ENCODE peak calls at places on chromosome X, in six cellular contexts. T, F, Y, D, K and E are unnamed samples.

GRCh38 chrX:107565005-107565404 is 63.3 kb upstream of the PRPS1 start:
- DNase-seq in T (no peak), K (no peak), F (no peak), Y (peak), D (no peak), E (no peak)

GRCh38 chrX:119757979-119758681 is at the start of gene SOWAHD:
- DNase-seq in Y (no peak), T (peak), F (no peak), D (peak), K (peak), E (peak)

GRCh38 chrX:18075603-18076002 is 145.1 kb downstream of the BEND2 start:
- DNase-seq in D (no peak), F (no peak), T (no peak), Y (no peak), K (no peak), E (no peak)

GRCh38 chrX:107669276-107669675 is 41.0 kb downstream of the PRPS1 start:
- DNase-seq in D (no peak), K (no peak), T (no peak), F (no peak), Y (no peak), E (no peak)

GRCh38 chrX:47232803-47233332 is at the start of gene USP11:
- DNase-seq in Y (peak), F (peak), D (peak), T (no peak), K (peak), E (peak)

GRCh38 chrX:8433296-8434094 is 31.1 kb upstream of the VCX3B start:
- DNase-seq in Y (peak), T (no peak), K (no peak), D (no peak), F (no peak), E (no peak)

GRCh38 chrX:3206314-3206713 is 140.1 kb downstream of the MXRA5 start:
- DNase-seq in T (no peak), D (no peak), K (no peak), Y (no peak), F (no peak), E (no peak)

GRCh38 chrX:13614154-13614553 is 38.8 kb upstream of the TCEANC start:
- DNase-seq in D (no peak), Y (no peak), F (no peak), K (no peak), T (no peak), E (no peak)

GRCh38 chrX:20547649-20548051 is 280.9 kb upstream of the RPS6KA3 start:
- DNase-seq in D (no peak), Y (peak), K (peak), T (peak), F (peak), E (peak)

GRCh38 chrX:72258174-72258573 is 18.9 kb downstream of the RPS4X start:
- DNase-seq in T (no peak), D (no peak), F (peak), K (no peak), Y (peak), E (peak)

GRCh38 chrX:124634363-124634762 is 288.0 kb downstream of the SH2D1A start:
- DNase-seq in T (no peak), F (no peak), D (no peak), K (no peak), Y (no peak), E (no peak)

GRCh38 chrX:72735561-72735960 is 21.5 kb upstream of the PHKA1 start:
- DNase-seq in K (no peak), Y (peak), T (no peak), D (no peak), F (no peak), E (no peak)

GRCh38 chrX:46485897-46486296 is 59.3 kb downstream of the ZNF674 start:
- DNase-seq in K (no peak), T (no peak), D (no peak), F (no peak), Y (no peak), E (no peak)

GRCh38 chrX:10564484-10564883 is 55.9 kb downstream of the MID1 start:
- DNase-seq in T (no peak), K (no peak), Y (no peak), D (no peak), F (no peak), E (no peak)

GRCh38 chrX:77014655-77015377 is 432.4 kb upstream of the FGF16 start:
- DNase-seq in F (no peak), D (no peak), K (no peak), Y (peak), T (no peak), E (no peak)

GRCh38 chrX:18938710-18939109 is 45.2 kb downstream of the PHKA2 start:
- DNase-seq in Y (peak), D (no peak), K (no peak), T (no peak), F (no peak), E (peak)

DNA sequence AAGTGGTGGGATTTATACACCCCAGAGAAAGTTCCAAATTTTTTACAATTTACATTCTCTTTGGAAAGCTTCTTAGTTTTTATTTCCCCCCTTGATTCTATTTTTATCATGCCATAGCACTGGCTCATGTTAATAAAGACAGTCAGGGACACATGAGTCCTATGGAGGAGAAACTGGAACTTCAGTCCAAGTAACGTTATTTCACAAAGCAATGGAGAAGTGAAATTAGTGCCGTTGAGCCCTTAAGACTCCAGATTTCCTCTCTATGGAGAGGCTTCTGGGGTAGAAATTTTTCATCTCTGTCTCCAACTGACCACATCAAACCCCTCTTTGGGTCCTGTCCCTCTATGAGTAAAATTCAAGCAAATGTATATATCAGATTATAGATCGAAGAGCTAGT is 12.8 kb upstream of the TASL start:
- DNase-seq in T (no peak), Y (no peak), K (no peak), D (no peak), F (no peak), E (no peak)
- TF ChIP-seq CTCF in T (no peak), Y (no peak), K (no peak), D (no peak), F (no peak), E (no peak)

DNA sequence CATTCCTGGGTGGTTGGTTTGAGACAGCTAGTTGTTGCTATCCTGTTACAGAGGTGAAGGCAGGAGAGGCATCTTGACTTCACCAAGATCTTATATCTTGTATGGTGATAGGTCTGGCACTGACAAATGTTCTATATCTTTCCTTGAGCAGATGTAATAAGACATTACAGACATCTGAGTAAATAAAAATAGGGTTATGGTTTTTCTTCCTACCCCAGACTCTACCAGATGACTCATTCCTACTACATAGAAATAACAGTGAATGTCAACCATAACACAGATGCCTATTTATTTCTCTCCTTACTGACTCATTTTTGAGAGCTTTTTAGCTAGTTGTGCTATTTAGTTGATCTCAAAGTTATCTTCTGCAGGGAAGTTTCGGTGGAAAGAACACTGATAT is 21.9 kb downstream of the HNRNPH2 start:
- DNase-seq in K (no peak), D (no peak), F (peak), Y (peak), T (no peak), E (no peak)
- H3K4me3 ChIP-seq in K (no peak), D (no peak), F (no peak), Y (no peak), T (no peak), E (no peak)

GRCh38 chrX:125998432-125998831 is 167.7 kb downstream of the DCAF12L2 start:
- DNase-seq in D (no peak), T (no peak), K (no peak), F (no peak), Y (no peak), E (no peak)
- TF ChIP-seq CTCF in D (peak), T (no peak), K (peak), F (peak), Y (no peak), E (no peak)

GRCh38 chrX:100635989-100636320 is 651 bp downstream of the TSPAN6 start:
- DNase-seq in Y (no peak), F (no peak), K (no peak), D (no peak), T (no peak), E (no peak)
- H3K4me3 ChIP-seq in Y (peak), F (peak), K (peak), D (peak), T (no peak), E (peak)

GRCh38 chrX:150870487-150871340 is 27.8 kb downstream of the CD99L2 start:
- DNase-seq in Y (no peak), D (no peak), T (no peak), F (peak), K (no peak), E (peak)
- TF ChIP-seq CTCF in Y (no peak), D (no peak), T (no peak), F (no peak), K (no peak), E (no peak)

DNA sequence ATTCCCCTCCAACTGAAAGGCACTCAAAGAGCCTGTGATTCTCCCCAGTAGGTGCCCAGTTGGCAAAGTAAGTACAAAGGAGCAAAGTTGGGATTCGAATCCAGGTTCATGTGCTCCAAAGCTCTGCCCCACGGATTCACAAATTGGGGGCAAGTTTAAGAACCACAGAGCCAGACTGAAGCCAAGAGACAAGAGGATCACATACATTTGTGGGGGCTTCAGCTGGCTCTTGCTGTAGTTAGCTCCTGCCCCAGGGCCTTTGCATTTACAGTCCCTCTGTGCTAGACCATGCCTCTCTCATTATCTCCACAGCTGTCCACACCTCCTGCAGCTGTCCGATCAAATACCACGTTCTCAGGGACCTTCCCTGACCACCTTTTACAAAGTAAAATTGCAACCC is 18.8 kb downstream of the PNMA6F start:
- DNase-seq in D (no peak), K (no peak), T (no peak), F (no peak), Y (no peak), E (no peak)
- H3K4me3 ChIP-seq in D (no peak), K (no peak), T (no peak), F (no peak), Y (no peak), E (no peak)

GRCh38 chrX:153648358-153649177 is 1.6 kb downstream of the DUSP9 start:
- DNase-seq in Y (no peak), F (no peak), D (no peak), K (peak), T (no peak), E (no peak)

GRCh38 chrX:153650959-153651358 is 4.0 kb downstream of the DUSP9 start:
- DNase-seq in K (peak), Y (no peak), F (no peak), D (no peak), T (no peak), E (no peak)

GRCh38 chrX:153647461-153648357 is 706 bp downstream of the DUSP9 start:
- DNase-seq in K (peak), Y (no peak), F (no peak), D (peak), T (peak), E (no peak)

GRCh38 chrX:153649915-153650782 is 3.1 kb downstream of the DUSP9 start:
- DNase-seq in D (peak), T (no peak), Y (no peak), F (no peak), K (peak), E (no peak)

GRCh38 chrX:153649178-153649914 is 2.3 kb downstream of the DUSP9 start:
- DNase-seq in Y (no peak), F (peak), T (peak), D (peak), K (peak), E (no peak)
- TF ChIP-seq CTCF in Y (no peak), F (peak), T (no peak), D (peak), K (peak), E (no peak)